ENCODE peak calls at places on chromosomes 5 and 9, in eight cellular contexts. N is BE2C, H is fibroblast of lung, E is heart right ventricle, U is colonic mucosa, C is IMR-90, Y is transverse colon, Z is OCI-LY7. I is an unnamed sample.
A peak's percentile ranks its signal among the peaks of the same experiment; 100 is the strongest.

GRCh38 chr5:93421498-93421897 is 159.5 kb downstream of the NR2F1-AS1 start:
- DNase-seq in N (no peak), H (no peak), E (no peak), U (no peak), C (no peak), Y (no peak), Z (no peak), I (no peak)

GRCh38 chr5:137753986-137754235 is 252 bp downstream of the HNRNPA0 start:
- DNase-seq in N (no peak), H (no peak), E (no peak), U (no peak), C (no peak), Y (no peak), Z (no peak), I (no peak)

GRCh38 chr9:80218336-80218735 is 646.6 kb downstream of the TLE4 start:
- DNase-seq in N (no peak), H (no peak), E (no peak), U (no peak), C (no peak), Y (no peak), Z (no peak), I (no peak)

GRCh38 chr9:114030364-114030763 is 47.7 kb downstream of the AMBP start:
- DNase-seq in N (no peak), H (no peak), E (no peak), U (peak; percentile 27), C (no peak), Y (no peak), Z (no peak), I (no peak)

GRCh38 chr9:110114888-110115259 is 93.1 kb downstream of the C9orf152 start:
- DNase-seq in N (no peak), H (peak; percentile 45), E (no peak), U (no peak), C (peak; percentile 44), Y (no peak), Z (no peak), I (no peak)

GRCh38 chr9:124264812-124265211 is 7.1 kb downstream of the NEK6 start:
- DNase-seq in N (no peak), H (peak; percentile 71), E (no peak), U (no peak), C (peak; percentile 62), Y (peak; percentile 54), Z (peak; percentile 94), I (no peak)

GRCh38 chr5:42566658-42567313 is 143.5 kb downstream of the GHR start:
- DNase-seq in N (no peak), H (peak; percentile 75), E (no peak), U (no peak), C (no peak), Y (no peak), Z (no peak), I (no peak)

GRCh38 chr5:102547659-102548058 is 48.9 kb upstream of the SLCO6A1 start:
- DNase-seq in N (no peak), H (no peak), E (no peak), U (no peak), C (no peak), Y (no peak), Z (no peak), I (no peak)

GRCh38 chr5:149445343-149445738 is 66.2 kb upstream of the IL17B start:
- DNase-seq in N (no peak), H (no peak), E (no peak), U (no peak), C (no peak), Y (no peak), Z (no peak), I (no peak)
- H3K4me1 ChIP-seq in N (peaks cover 4% of the 10 kb centered on the region), H (peaks cover 29% of the 10 kb centered on the region), E (peaks cover 53% of the 10 kb centered on the region), U (no peaks in the 10 kb centered on the region), C (peaks cover 21% of the 10 kb centered on the region), Y (peaks cover 37% of the 10 kb centered on the region), Z (no peaks in the 10 kb centered on the region), I (peaks cover 40% of the 10 kb centered on the region)

GRCh38 chr5:140227046-140227445 is 52.1 kb downstream of the CYSTM1 start:
- DNase-seq in N (no peak), H (no peak), E (no peak), U (no peak), C (no peak), Y (no peak), Z (no peak), I (no peak)
- TF ChIP-seq CTCF in N (peak; percentile 13), H (no peak), E (no peak), U (no peak), C (no peak), Y (no peak), Z (peak; percentile 34), I (peak; percentile 7)

DNA sequence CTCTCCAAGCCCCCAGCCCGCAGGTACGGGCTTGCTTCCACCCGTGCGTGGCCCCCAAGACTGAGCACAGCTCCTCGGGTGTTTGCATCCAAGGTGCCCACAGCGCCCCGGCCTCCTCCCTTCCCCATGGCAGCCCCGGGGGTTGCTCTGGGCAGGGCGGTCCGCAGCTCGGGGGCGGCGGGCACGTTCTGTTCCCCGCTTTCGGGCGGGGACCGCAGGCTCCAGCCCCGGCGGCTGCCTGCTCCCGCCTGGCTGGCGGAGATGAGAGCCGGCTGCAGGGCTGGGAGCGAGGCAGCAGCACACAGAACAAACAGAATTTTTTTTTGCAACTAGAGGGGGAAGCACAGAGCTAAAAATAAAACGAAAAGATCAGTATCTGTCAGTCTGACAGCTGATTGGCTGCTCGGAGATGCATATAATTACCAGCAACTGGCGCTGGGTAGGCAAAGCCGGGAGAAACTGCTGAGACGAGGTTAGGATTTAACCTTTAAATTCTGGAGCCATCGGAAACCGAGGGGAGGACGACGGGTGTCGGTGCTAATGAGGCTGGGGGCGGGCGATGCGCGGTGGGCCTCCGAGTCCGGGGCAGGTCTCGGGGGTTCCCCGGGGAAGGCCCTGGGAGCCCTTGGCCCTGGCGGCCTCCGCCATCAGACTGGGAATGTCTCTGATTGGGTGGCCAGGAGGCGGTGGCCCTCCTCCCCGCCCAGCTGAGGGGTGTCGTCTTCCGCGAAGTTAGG is 142.7 kb upstream of the IER5L start:
- DNase-seq in N (peak; percentile 80), H (peak; percentile 87), E (peak; percentile 68), U (no peak), C (peak; percentile 82), Y (peak; percentile 48), Z (no peak), I (peak; percentile 42)
- H3K4me1 ChIP-seq in N (peaks cover 26% of the 10 kb centered on the region), H (peaks cover 17% of the 10 kb centered on the region), E (peaks cover 51% of the 10 kb centered on the region), U (peaks cover 6% of the 10 kb centered on the region), C (peaks cover 30% of the 10 kb centered on the region), Y (peaks cover 46% of the 10 kb centered on the region), Z (peaks cover 10% of the 10 kb centered on the region), I (peaks cover 43% of the 10 kb centered on the region)

GRCh38 chr9:133933426-133934026 is 58.6 kb downstream of the VAV2 start:
- DNase-seq in N (no peak), H (no peak), E (no peak), U (no peak), C (no peak), Y (no peak), Z (no peak), I (no peak)

GRCh38 chr9:133938086-133938485 is 54.0 kb downstream of the VAV2 start:
- DNase-seq in N (no peak), H (no peak), E (no peak), U (no peak), C (no peak), Y (no peak), Z (no peak), I (no peak)

GRCh38 chr9:133934512-133935221 is 57.5 kb downstream of the VAV2 start:
- DNase-seq in N (no peak), H (no peak), E (peak; percentile 44), U (no peak), C (no peak), Y (no peak), Z (no peak), I (no peak)

GRCh38 chr9:133937120-133937519 is 55.0 kb downstream of the VAV2 start:
- DNase-seq in N (no peak), H (no peak), E (no peak), U (no peak), C (no peak), Y (no peak), Z (no peak), I (no peak)

DNA sequence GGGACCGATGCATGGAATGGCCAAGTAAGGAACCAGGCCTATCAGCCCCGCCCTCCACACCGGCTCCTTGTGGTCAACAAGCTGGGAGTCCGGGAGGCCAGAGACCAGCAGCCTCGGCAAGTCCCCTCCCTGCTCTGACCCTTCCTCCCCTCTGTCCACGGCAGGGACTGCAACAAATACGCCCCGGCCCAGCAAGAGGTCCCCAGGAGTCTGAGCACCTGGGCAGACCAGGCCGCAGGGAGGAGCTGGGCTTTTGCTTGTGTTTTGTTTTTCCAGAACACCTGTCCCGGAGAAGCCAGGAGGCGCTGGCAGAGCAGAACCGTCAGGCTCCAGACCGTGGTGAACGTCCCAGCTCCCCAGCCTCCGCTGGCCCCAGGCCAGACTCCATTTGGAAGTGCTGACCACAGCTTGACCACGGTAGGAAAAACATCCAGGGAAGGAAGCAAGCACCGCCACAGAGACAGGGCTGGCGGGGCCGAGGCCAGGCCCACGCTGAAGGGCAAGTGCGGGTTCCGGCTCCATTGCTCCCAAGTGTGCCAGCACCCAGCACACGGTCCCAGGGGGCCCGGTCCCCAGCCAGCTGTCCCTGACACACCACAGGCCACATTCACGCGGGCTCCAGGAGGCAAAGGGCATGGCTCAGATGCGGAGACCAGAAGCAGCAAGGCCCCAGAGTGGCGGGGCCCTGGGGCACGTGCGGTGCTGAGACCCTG is 56.6 kb downstream of the VAV2 start:
- DNase-seq in N (no peak), H (peak; percentile 75), E (peak; percentile 76), U (peak; percentile 63), C (peak; percentile 70), Y (peak; percentile 50), Z (no peak), I (no peak)
- TF ChIP-seq CTCF in N (no peak), H (no peak), E (no peak), U (no peak), C (peak; percentile 1), Y (peak; percentile 19), Z (no peak), I (no peak)

GRCh38 chr5:67303356-67303755 is 106.8 kb upstream of the CD180 start:
- DNase-seq in N (peak; percentile 21), H (no peak), E (no peak), U (no peak), C (peak; percentile 40), Y (no peak), Z (no peak), I (no peak)
- H3K4me1 ChIP-seq in N (no peaks in the 10 kb centered on the region), H (peaks cover 26% of the 10 kb centered on the region), E (peaks cover 13% of the 10 kb centered on the region), U (no peaks in the 10 kb centered on the region), C (peaks cover 24% of the 10 kb centered on the region), Y (peaks cover 33% of the 10 kb centered on the region), Z (no peaks in the 10 kb centered on the region), I (no peaks in the 10 kb centered on the region)

GRCh38 chr9:99018653-99019052 is 74.9 kb downstream of the COL15A1 start:
- DNase-seq in N (no peak), H (no peak), E (no peak), U (no peak), C (no peak), Y (no peak), Z (no peak), I (no peak)
- TF ChIP-seq CTCF in N (no peak), H (no peak), E (no peak), U (no peak), C (no peak), Y (no peak), Z (no peak), I (no peak)

GRCh38 chr9:131784882-131785281 is 45.0 kb upstream of the RAPGEF1 start:
- DNase-seq in N (no peak), H (no peak), E (no peak), U (no peak), C (no peak), Y (no peak), Z (no peak), I (no peak)
- H3K4me1 ChIP-seq in N (no peaks in the 10 kb centered on the region), H (no peaks in the 10 kb centered on the region), E (no peaks in the 10 kb centered on the region), U (no peaks in the 10 kb centered on the region), C (no peaks in the 10 kb centered on the region), Y (no peaks in the 10 kb centered on the region), Z (no peaks in the 10 kb centered on the region), I (no peaks in the 10 kb centered on the region)

DNA sequence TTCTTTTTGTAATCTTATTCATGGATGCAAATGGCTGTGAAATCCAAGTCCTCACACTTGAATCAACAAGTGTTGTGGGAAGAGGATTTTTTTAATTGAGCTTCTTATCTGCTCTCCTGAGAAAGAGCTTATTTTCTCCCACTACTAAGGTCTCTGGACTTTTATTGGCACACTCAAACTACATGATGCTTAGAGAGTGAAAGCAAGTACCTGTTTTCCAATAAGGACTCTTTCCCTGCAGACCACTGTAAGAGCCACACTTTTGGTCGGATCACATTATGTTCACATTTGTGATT is 546.4 kb upstream of the ARRDC3 start:
- DNase-seq in N (no peak), H (no peak), E (no peak), U (no peak), C (no peak), Y (no peak), Z (no peak), I (no peak)
- TF ChIP-seq CTCF in N (no peak), H (no peak), E (no peak), U (no peak), C (no peak), Y (no peak), Z (no peak), I (no peak)